ENCODE peak calls at places on chromosomes 2 and 18, in five cellular contexts. P is adrenal gland, O is ovary, D is aorta, I is colonic mucosa. S is an unnamed sample.
A peak's percentile ranks its signal among the peaks of the same experiment; 100 is the strongest.

GRCh38 chr2:8500124-8501054 is 181.5 kb upstream of the ID2 start:
- DNase-seq in I (no peak), P (no peak), D (no peak), O (peak; percentile 66), S (peak; percentile 52)

GRCh38 chr18:54192900-54193299 is 31.6 kb downstream of the MBD2 start:
- DNase-seq in P (no peak), I (no peak), D (no peak), O (no peak), S (no peak)

GRCh38 chr2:232073699-232074098 is 112.2 kb downstream of the DIS3L2 start:
- DNase-seq in D (no peak), I (no peak), O (no peak), P (no peak), S (no peak)

GRCh38 chr2:9002637-9003365 is 683 bp downstream of the MBOAT2 start:
- DNase-seq in O (peak; percentile 23), P (no peak), D (peak; percentile 50), I (peak; percentile 45), S (no peak)

GRCh38 chr2:230441188-230441897 is 25.3 kb downstream of the SP100 start:
- DNase-seq in D (no peak), O (no peak), I (no peak), P (no peak), S (no peak)

GRCh38 chr18:57898506-57899124 is 95.5 kb upstream of the ATP8B1 start:
- DNase-seq in D (no peak), P (peak; percentile 13), O (no peak), I (no peak), S (no peak)

GRCh38 chr2:112310906-112311305 is 35.5 kb downstream of the ZC3H6 start:
- DNase-seq in O (no peak), D (no peak), I (no peak), P (no peak), S (no peak)

GRCh38 chr2:42876280-42876840 is 84.0 kb upstream of the HAAO start:
- DNase-seq in O (no peak), D (no peak), P (peak; percentile 46), I (no peak), S (no peak)

GRCh38 chr2:81481242-81481993 is 1176.9 kb upstream of the LRRTM1 start:
- DNase-seq in I (no peak), D (no peak), P (no peak), O (peak; percentile 11), S (no peak)

GRCh38 chr2:175690113-175690716 is 311.9 kb downstream of the LNPK start:
- DNase-seq in I (peak; percentile 50), O (peak; percentile 25), D (no peak), P (peak; percentile 64), S (peak; percentile 35)

GRCh38 chr2:231605607-231606091 is 13.0 kb downstream of the TEX44 start:
- DNase-seq in I (peak; percentile 29), D (peak; percentile 51), P (peak; percentile 89), O (peak; percentile 48), S (peak; percentile 22)

GRCh38 chr2:219294356-219295351 is 14.5 kb downstream of the PTPRN start:
- DNase-seq in O (peak; percentile 88), P (peak; percentile 93), I (peak; percentile 91), D (peak; percentile 88), S (peak; percentile 90)

GRCh38 chr2:37837576-37838335 is 87.3 kb upstream of the RMDN2 start:
- DNase-seq in P (peak; percentile 55), I (no peak), D (no peak), O (peak; percentile 65), S (peak; percentile 60)
- H3K27ac ChIP-seq in P (no peak overlapping the region), I (no peak overlapping the region), D (no peak overlapping the region), O (no peak overlapping the region), S (no peak overlapping the region)

GRCh38 chr2:238242731-238243495 is 3.1 kb upstream of the HES6 start:
- DNase-seq in P (peak; percentile 83), D (no peak), O (no peak), I (no peak), S (peak; percentile 85)

GRCh38 chr2:238241970-238242369 is 2.1 kb upstream of the HES6 start:
- DNase-seq in D (no peak), P (no peak), O (no peak), I (no peak), S (no peak)

GRCh38 chr2:238240761-238241711 is 1.2 kb upstream of the HES6 start:
- DNase-seq in P (peak; percentile 76), D (peak; percentile 54), O (no peak), I (peak; percentile 77), S (peak; percentile 95)

GRCh38 chr2:238244151-238244550 is 4.3 kb upstream of the HES6 start:
- DNase-seq in P (no peak), D (no peak), O (no peak), I (no peak), S (no peak)

DNA sequence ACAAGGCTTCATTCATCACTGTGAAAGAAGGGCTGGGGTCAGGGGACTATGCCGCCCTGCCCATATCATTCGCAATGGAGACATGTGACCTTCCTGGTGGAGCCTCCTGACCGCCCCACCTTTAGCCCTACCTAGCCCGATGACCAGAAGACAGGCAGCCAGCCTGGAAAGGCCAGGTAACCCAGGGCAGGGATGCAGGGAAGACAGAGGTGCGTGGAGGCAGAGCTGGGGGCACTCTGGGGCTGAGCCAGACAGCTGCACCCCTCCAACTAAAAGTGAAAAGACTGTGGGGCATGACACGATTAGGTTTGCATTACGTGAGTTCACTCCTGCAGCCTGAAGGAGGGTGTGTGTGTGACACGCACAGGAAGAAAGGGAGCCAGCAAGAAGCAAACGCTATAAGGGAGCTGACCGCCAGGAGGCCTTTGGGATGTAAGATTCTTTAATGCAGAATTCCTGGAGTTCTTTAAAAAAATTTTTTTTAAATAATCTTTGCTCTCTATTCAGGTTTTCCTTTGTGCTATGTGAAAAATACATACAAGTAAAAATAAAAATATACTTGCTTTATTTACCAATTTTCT is 3.7 kb upstream of the HES6 start:
- DNase-seq in I (no peak), D (no peak), P (no peak), O (no peak), S (no peak)
- H3K27ac ChIP-seq in I (peak overlapping the region; percentile 45), D (peak overlapping the region; percentile 66), P (no peak overlapping the region), O (no peak overlapping the region), S (no peak overlapping the region)

DNA sequence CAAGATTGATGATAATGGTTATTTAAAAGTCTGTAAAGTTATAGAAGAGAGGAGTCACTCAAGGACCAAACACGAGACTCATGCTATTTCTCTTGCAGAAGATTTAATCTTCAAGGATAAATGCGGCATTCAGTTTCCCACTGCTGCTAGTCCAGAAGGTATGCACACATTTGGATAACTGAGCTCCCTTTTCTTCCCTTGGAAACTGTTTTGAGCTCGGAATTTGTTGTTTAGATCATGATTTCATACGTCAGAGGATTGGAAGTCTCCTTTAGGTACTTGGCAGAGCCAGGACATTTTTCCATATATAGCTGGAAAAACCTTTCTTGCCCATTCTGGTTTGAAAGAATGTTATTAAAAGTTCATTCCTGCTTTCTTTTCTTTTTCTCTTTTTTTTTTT is 104.5 kb downstream of the PLCL1 start:
- DNase-seq in D (no peak), O (no peak), P (no peak), I (no peak), S (no peak)
- H3K27ac ChIP-seq in D (no peak overlapping the region), O (no peak overlapping the region), P (no peak overlapping the region), I (no peak overlapping the region), S (no peak overlapping the region)

DNA sequence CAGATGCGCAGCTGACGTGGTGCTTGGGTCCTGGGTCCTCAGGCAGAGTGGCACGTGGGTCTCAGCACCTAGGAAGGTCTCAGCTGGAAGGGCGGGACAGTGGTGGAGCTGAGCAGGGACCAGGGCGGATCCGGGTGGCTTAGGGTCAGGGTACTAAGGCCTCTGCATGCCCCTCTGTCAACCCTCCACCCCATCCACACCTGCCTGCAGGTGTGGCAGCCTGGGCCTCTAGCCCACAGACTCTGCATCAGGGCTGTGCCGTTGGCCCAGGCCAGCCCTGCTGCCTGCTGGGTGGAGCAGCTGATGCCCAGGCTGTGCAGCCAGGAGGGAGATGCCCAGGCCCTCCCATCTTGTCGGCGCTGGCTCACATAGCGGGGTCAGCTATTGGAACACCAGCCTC is 24.6 kb upstream of the OTOS start:
- DNase-seq in P (no peak), O (no peak), I (no peak), D (peak; percentile 29), S (no peak)
- H3K27ac ChIP-seq in P (no peak overlapping the region), O (no peak overlapping the region), I (no peak overlapping the region), D (no peak overlapping the region), S (no peak overlapping the region)